ENCODE peak calls at places on chromosomes 7 and 10, in six cellular contexts. K is GM23248, Q is GM23338, O is HCT116, G is H9, M is PC-9. Z is an unnamed sample.

GRCh38 chr10:62166331-62167154 is 102.1 kb downstream of the RTKN2 start:
- DNase-seq in K (peak), Q (no peak), O (no peak), G (no peak), M (no peak), Z (no peak)

GRCh38 chr7:17130281-17131059 is 168.0 kb upstream of the AHR start:
- DNase-seq in K (peak), Q (peak), O (peak), G (no peak), M (peak), Z (no peak)

GRCh38 chr10:33151344-33151864 is 183.1 kb downstream of the NRP1 start:
- DNase-seq in K (no peak), Q (no peak), O (no peak), G (no peak), M (no peak), Z (no peak)

GRCh38 chr10:23417254-23417653 is 21.6 kb upstream of the OTUD1 start:
- DNase-seq in K (no peak), Q (peak), O (no peak), G (no peak), M (peak), Z (no peak)

GRCh38 chr10:124677871-124678565 is 66.2 kb downstream of the FAM53B start:
- DNase-seq in K (peak), Q (no peak), O (no peak), G (no peak), M (no peak), Z (peak)

GRCh38 chr10:26437637-26438461 is at the start of gene APBB1IP:
- DNase-seq in K (peak), Q (peak), O (no peak), G (peak), M (no peak), Z (peak)

GRCh38 chr7:30023524-30023923 is 3.0 kb downstream of the FKBP14 start:
- DNase-seq in K (no peak), Q (no peak), O (no peak), G (no peak), M (no peak), Z (no peak)

GRCh38 chr7:21617916-21618390 is 75.1 kb downstream of the DNAH11 start:
- DNase-seq in K (peak), Q (no peak), O (no peak), G (no peak), M (peak), Z (no peak)

GRCh38 chr7:104272767-104273384 is 55.5 kb upstream of the LHFPL3 start:
- DNase-seq in K (peak), Q (peak), O (peak), G (no peak), M (no peak), Z (no peak)

GRCh38 chr10:130713731-130714130 is 577.5 kb downstream of the GLRX3 start:
- DNase-seq in K (no peak), Q (no peak), O (no peak), G (no peak), M (no peak), Z (no peak)

GRCh38 chr7:128341733-128342132 is 2.0 kb downstream of the RBM28 start:
- DNase-seq in K (no peak), Q (no peak), O (no peak), G (no peak), M (no peak), Z (no peak)

GRCh38 chr7:12032146-12032545 is 178.9 kb upstream of the TMEM106B start:
- DNase-seq in K (no peak), Q (peak), O (no peak), G (no peak), M (no peak), Z (no peak)

GRCh38 chr7:92811158-92811557 is 25.2 kb downstream of the CDK6 start:
- DNase-seq in K (no peak), Q (no peak), O (no peak), G (no peak), M (no peak), Z (no peak)

GRCh38 chr7:42263971-42264370 is 27.0 kb upstream of the GLI3 start:
- DNase-seq in K (no peak), Q (peak), O (no peak), G (no peak), M (no peak), Z (no peak)

GRCh38 chr7:2050511-2050866 is 182.3 kb downstream of the MAD1L1 start:
- DNase-seq in K (no peak), Q (no peak), O (no peak), G (no peak), M (no peak), Z (no peak)

GRCh38 chr10:12768156-12768731 is 233.3 kb downstream of the CCDC3 start:
- DNase-seq in K (peak), Q (peak), O (no peak), G (no peak), M (no peak), Z (no peak)

GRCh38 chr10:124997791-124998623 is 56.1 kb downstream of the ZRANB1 start:
- DNase-seq in K (no peak), Q (no peak), O (no peak), G (peak), M (no peak), Z (no peak)

GRCh38 chr10:33570495-33570894 is 236.0 kb upstream of the NRP1 start:
- DNase-seq in K (no peak), Q (no peak), O (no peak), G (no peak), M (no peak), Z (no peak)

GRCh38 chr10:24462889-24463552 is 254.1 kb downstream of the KIAA1217 start:
- DNase-seq in K (peak), Q (no peak), O (no peak), G (no peak), M (no peak), Z (no peak)

GRCh38 chr10:132634947-132635271 is 97.3 kb downstream of the INPP5A start:
- DNase-seq in K (no peak), Q (no peak), O (no peak), G (no peak), M (no peak), Z (no peak)

GRCh38 chr7:119802147-119802546 is 470.8 kb upstream of the KCND2 start:
- DNase-seq in K (no peak), Q (no peak), O (no peak), G (no peak), M (no peak), Z (no peak)

GRCh38 chr7:102933763-102934162 is 21.0 kb downstream of the LRRC17 start:
- DNase-seq in K (peak), Q (peak), O (no peak), G (peak), M (no peak), Z (no peak)

GRCh38 chr7:132901241-132901640 is 180.6 kb downstream of the CHCHD3 start:
- DNase-seq in K (no peak), Q (no peak), O (no peak), G (no peak), M (no peak), Z (no peak)

GRCh38 chr10:74293686-74294365 is 142.8 kb downstream of the ADK start:
- DNase-seq in K (peak), Q (no peak), O (no peak), G (no peak), M (peak), Z (no peak)

DNA sequence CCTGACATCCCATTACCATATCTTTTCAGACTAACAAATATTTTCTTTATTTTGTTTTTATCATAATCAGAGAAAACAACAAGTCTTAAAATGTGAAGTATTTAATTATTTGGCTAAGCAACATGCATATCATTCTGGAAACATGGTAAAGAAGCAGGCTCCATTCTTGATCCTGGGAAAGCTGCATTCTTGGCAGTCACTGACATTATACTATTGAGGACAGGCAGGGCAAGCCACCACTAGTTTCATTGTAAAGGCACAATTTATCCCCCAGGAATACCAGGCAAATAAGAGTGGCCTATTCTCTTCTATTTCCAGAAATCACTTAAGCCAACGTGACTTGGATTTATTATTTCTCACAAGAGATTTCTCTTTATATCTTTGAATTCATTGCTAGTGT is 153.8 kb upstream of the AKR1E2 start:
- DNase-seq in K (no peak), Q (no peak), O (no peak), G (no peak), M (no peak), Z (no peak)
- H2AFZ ChIP-seq in K (peak), Q (no peak), O (peak), G (no peak), M (no peak), Z (no peak)

GRCh38 chr10:88172159-88172558 is 308.7 kb downstream of the PTEN start:
- DNase-seq in K (no peak), Q (no peak), O (no peak), G (no peak), M (no peak), Z (no peak)

GRCh38 chr10:88169037-88169319 is 305.6 kb downstream of the PTEN start:
- DNase-seq in K (no peak), Q (no peak), O (no peak), G (no peak), M (no peak), Z (no peak)

GRCh38 chr10:88170628-88171027 is 307.2 kb downstream of the PTEN start:
- DNase-seq in K (no peak), Q (no peak), O (no peak), G (no peak), M (no peak), Z (peak)

GRCh38 chr10:88178758-88179157 is 315.3 kb downstream of the PTEN start:
- DNase-seq in K (no peak), Q (no peak), O (no peak), G (no peak), M (no peak), Z (no peak)

DNA sequence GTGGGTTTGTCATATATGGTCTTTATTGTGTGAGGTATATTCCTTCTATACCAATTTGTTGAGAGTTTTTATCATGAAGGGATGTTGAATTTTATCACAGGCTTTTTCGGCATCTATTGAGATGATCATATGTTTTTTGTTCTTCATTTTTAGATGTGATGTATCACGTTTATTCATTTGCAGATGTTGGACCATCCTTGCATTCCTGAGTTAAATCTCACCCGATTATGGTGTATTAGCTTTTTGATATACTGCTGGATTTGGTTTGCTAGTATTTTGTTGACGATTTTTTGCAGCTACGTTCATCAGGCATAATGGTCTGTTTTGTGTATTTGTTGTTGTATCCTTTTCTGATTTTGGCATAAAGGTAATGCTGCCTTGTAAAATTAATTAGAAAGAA is 311.0 kb downstream of the PTEN start:
- DNase-seq in K (no peak), Q (no peak), O (no peak), G (no peak), M (no peak), Z (no peak)
- H2AFZ ChIP-seq in K (no peak), Q (no peak), O (no peak), G (no peak), M (no peak), Z (no peak)

GRCh38 chr7:4800926-4801838 is 25.8 kb downstream of the AP5Z1 start:
- DNase-seq in K (no peak), Q (no peak), O (no peak), G (no peak), M (no peak), Z (no peak)

GRCh38 chr7:4803397-4804241 is 28.2 kb downstream of the AP5Z1 start:
- DNase-seq in K (no peak), Q (peak), O (no peak), G (peak), M (no peak), Z (no peak)

GRCh38 chr7:4800487-4800886 is 25.1 kb downstream of the AP5Z1 start:
- DNase-seq in K (no peak), Q (no peak), O (no peak), G (no peak), M (no peak), Z (no peak)

GRCh38 chr7:4799508-4800268 is 24.3 kb downstream of the AP5Z1 start:
- DNase-seq in K (peak), Q (no peak), O (no peak), G (peak), M (no peak), Z (no peak)

GRCh38 chr7:4801839-4802231 is 26.4 kb downstream of the AP5Z1 start:
- DNase-seq in K (no peak), Q (no peak), O (no peak), G (no peak), M (no peak), Z (no peak)
- H2AFZ ChIP-seq in K (no peak), Q (no peak), O (no peak), G (no peak), M (no peak), Z (no peak)

DNA sequence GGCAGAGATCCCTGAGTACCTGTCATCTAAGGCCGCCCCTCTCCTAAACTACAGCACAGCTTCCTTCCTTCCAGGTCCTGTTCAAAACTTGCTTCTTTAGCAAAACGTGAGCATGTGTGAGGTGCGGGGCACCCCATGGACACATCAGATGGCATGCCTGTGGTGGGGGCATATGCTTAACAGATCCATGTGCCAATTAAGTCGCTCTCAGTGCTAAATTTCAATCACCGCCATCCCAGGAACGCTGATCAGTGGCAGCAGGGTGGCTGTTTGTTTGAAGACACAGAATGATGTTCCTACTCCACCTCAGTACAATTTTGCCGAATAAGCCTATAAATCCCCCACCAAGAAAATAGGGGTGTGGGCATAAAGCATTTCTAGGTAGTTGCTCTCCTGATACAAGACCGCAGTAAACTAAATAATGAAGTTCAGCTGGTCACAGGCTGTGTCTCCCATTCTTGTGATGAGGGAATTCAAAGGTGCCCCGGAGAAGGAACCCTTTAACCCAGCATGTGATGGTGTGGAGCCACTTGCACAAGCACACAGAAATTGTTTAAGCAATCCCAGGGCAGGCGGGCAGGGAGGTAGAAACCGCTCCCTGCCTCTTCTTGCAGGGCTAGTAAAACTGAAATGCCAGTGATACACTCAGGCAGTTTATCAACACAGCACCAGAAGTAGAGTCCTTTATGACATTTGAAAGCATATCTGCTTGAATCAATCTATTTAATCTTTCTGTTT is 205.7 kb downstream of the SORCS1 start:
- DNase-seq in K (no peak), Q (no peak), O (no peak), G (no peak), M (no peak), Z (no peak)
- H2AFZ ChIP-seq in K (no peak), Q (no peak), O (no peak), G (no peak), M (no peak), Z (no peak)

GRCh38 chr7:150417863-150418262 is 32.6 kb upstream of the GIMAP8 start:
- DNase-seq in K (no peak), Q (no peak), O (no peak), G (no peak), M (no peak), Z (peak)

GRCh38 chr7:150417239-150417638 is 33.2 kb upstream of the GIMAP8 start:
- DNase-seq in K (no peak), Q (no peak), O (no peak), G (no peak), M (no peak), Z (peak)

GRCh38 chr7:150412518-150413247 is 33.6 kb downstream of the ZNF775 start:
- DNase-seq in K (no peak), Q (no peak), O (no peak), G (peak), M (no peak), Z (no peak)

GRCh38 chr7:150413640-150414081 is 34.5 kb downstream of the ZNF775 start:
- DNase-seq in K (no peak), Q (no peak), O (no peak), G (peak), M (no peak), Z (no peak)

DNA sequence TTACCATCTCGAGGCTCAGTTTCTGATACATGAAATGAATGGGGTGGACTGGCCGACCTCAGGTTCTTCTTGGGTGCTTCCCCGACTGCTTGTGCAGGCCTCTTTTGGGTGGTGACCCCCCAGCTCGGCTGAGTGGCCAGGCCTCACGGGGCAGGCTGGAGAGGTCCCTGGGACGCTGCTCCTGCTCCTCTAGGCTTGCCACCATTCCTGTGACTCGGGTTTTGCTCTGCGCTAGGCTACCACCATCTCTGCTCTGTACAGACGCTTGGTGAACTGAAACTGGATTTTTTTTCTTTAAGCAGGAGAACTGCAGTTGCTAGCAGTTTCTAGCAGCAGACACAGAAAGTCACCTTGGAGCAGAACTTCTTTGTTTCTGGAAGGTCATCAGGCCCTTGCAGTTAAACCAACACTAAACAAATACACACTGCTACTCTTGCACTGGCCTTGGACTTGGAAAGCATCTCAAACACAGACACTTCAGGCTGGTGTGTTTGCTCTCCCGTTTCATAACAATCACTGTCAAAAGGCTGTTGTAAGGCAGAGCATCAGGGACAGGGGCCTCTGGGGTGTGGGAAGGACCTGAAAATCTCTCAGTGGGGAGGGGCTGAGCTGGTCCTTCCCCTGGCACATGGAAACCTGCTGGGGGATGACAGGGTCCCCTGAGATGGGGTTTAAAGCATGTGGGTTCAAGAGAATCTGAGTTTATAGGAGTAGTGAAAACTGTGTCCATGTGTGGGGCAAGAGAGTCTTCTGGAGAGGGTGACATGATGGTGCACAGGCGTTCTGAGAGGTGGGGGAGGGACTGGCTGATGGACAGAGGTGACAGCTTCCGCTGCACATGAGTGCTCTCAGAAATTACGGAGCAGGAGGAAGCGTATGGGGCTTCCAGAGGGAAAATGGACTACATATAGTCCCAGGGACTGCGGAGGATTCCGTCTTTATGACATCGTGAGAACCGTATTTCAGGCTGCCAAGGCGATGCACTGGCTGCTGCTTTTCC is 35.0 kb upstream of the GIMAP8 start:
- DNase-seq in K (no peak), Q (no peak), O (no peak), G (peak), M (no peak), Z (peak)
- H2AFZ ChIP-seq in K (no peak), Q (no peak), O (no peak), G (no peak), M (no peak), Z (no peak)

GRCh38 chr7:106425017-106425719 is 140.4 kb upstream of the NAMPT start:
- DNase-seq in K (peak), Q (no peak), O (no peak), G (no peak), M (peak), Z (no peak)
- H2AFZ ChIP-seq in K (peak), Q (no peak), O (no peak), G (no peak), M (peak), Z (no peak)

Z was measured in DND-41.